ENCODE peak calls at places on chromosome 5, in four cellular contexts. One of them, this sample, is unnamed.

GRCh38 chr5:56319281-56320242 is 86.4 kb upstream of the ANKRD55 start:
- DNase-seq in CD8-positive, alpha-beta T cell: no peak
- DNase-seq in fibroblast of mammary gland: peak; percentile 76
- DNase-seq in right lobe of liver: no peak
- DNase-seq in this sample: no peak

GRCh38 chr5:53327811-53328331 is 152.6 kb upstream of the FST start:
- DNase-seq in CD8-positive, alpha-beta T cell: no peak
- DNase-seq in fibroblast of mammary gland: no peak
- DNase-seq in right lobe of liver: no peak
- DNase-seq in this sample: no peak

GRCh38 chr5:167511-167910 is 23.8 kb upstream of the LRRC14B start:
- DNase-seq in CD8-positive, alpha-beta T cell: no peak
- DNase-seq in fibroblast of mammary gland: no peak
- DNase-seq in right lobe of liver: no peak
- DNase-seq in this sample: no peak

GRCh38 chr5:112436139-112436538 is 17.1 kb upstream of the EPB41L4A start:
- DNase-seq in CD8-positive, alpha-beta T cell: no peak
- DNase-seq in fibroblast of mammary gland: no peak
- DNase-seq in right lobe of liver: no peak
- DNase-seq in this sample: no peak

GRCh38 chr5:42514759-42515158 is 91.5 kb downstream of the GHR start:
- DNase-seq in CD8-positive, alpha-beta T cell: no peak
- DNase-seq in fibroblast of mammary gland: no peak
- DNase-seq in right lobe of liver: no peak
- DNase-seq in this sample: no peak

GRCh38 chr5:179276838-179277395 is 68.3 kb downstream of the ADAMTS2 start:
- DNase-seq in CD8-positive, alpha-beta T cell: no peak
- DNase-seq in fibroblast of mammary gland: no peak
- DNase-seq in right lobe of liver: peak; percentile 34
- DNase-seq in this sample: no peak

GRCh38 chr5:93890657-93891056 is 149.3 kb upstream of the POU5F2 start:
- DNase-seq in CD8-positive, alpha-beta T cell: no peak
- DNase-seq in fibroblast of mammary gland: no peak
- DNase-seq in right lobe of liver: no peak
- DNase-seq in this sample: no peak

GRCh38 chr5:72515211-72515610 is 8.0 kb upstream of the ZNF366 start:
- DNase-seq in CD8-positive, alpha-beta T cell: no peak
- DNase-seq in fibroblast of mammary gland: no peak
- DNase-seq in right lobe of liver: no peak
- DNase-seq in this sample: no peak

GRCh38 chr5:93053825-93054224 is 527.2 kb downstream of the NR2F1-AS1 start:
- DNase-seq in CD8-positive, alpha-beta T cell: no peak
- DNase-seq in fibroblast of mammary gland: peak; percentile 50
- DNase-seq in right lobe of liver: no peak
- DNase-seq in this sample: no peak

GRCh38 chr5:52491071-52491828 is 296.5 kb upstream of the ITGA1 start:
- DNase-seq in CD8-positive, alpha-beta T cell: no peak
- DNase-seq in fibroblast of mammary gland: no peak
- DNase-seq in right lobe of liver: no peak
- DNase-seq in this sample: no peak

DNA sequence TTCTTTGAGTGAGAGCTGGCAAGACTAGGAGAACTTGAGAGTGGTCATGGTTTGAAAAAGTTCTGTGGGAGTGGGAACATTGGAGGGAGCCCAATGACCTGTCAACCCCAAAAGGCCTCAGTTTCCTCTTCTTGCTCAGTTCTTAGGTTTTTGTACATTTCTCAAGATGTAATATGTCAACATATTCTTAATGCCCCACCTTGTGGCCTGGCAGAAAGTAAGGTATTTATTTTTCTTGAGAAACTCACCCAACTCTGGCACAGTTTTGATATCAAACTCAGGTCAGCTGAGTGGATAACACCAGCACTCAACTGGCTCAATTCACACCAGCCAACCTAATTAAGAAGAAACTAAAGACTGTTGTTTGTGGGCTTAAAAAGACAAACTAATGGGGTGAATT is 123.0 kb upstream of the SLC27A6 start:
- DNase-seq in CD8-positive, alpha-beta T cell: no peak
- DNase-seq in fibroblast of mammary gland: no peak
- DNase-seq in right lobe of liver: no peak
- DNase-seq in this sample: no peak
- TF ChIP-seq CTCF in CD8-positive, alpha-beta T cell: no peak
- TF ChIP-seq CTCF in fibroblast of mammary gland: no peak
- TF ChIP-seq CTCF in right lobe of liver: no peak
- TF ChIP-seq CTCF in this sample: no peak

DNA sequence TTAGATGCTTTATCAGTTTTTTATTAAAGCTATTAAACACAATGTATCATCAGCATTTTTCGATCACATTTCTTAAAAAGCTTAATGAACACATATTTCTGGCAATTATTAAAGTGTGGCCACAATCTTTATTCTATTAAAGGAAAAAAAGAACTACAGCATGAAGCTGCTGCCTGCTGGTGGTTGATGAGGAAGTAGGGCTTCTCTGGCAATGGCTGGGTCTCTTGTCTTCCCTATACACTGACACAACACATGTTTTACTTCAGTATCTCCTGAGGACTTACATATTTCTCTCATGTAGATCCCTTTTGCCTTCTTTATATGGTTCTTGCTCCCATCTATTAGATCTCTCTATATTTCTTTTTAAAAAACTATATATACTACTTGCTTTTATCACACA is 590.7 kb downstream of the RAB3C start:
- DNase-seq in CD8-positive, alpha-beta T cell: no peak
- DNase-seq in fibroblast of mammary gland: peak; percentile 51
- DNase-seq in right lobe of liver: no peak
- DNase-seq in this sample: no peak
- TF ChIP-seq CTCF in CD8-positive, alpha-beta T cell: no peak
- TF ChIP-seq CTCF in fibroblast of mammary gland: peak; percentile 36
- TF ChIP-seq CTCF in right lobe of liver: no peak
- TF ChIP-seq CTCF in this sample: no peak

GRCh38 chr5:173010547-173011464 is 27.2 kb downstream of the ATP6V0E1 start:
- DNase-seq in CD8-positive, alpha-beta T cell: no peak
- DNase-seq in fibroblast of mammary gland: peak; percentile 38
- DNase-seq in right lobe of liver: peak; percentile 65
- DNase-seq in this sample: no peak
- TF ChIP-seq CTCF in CD8-positive, alpha-beta T cell: no peak
- TF ChIP-seq CTCF in fibroblast of mammary gland: peak; percentile 21
- TF ChIP-seq CTCF in right lobe of liver: peak; percentile 38
- TF ChIP-seq CTCF in this sample: peak; percentile 23

DNA sequence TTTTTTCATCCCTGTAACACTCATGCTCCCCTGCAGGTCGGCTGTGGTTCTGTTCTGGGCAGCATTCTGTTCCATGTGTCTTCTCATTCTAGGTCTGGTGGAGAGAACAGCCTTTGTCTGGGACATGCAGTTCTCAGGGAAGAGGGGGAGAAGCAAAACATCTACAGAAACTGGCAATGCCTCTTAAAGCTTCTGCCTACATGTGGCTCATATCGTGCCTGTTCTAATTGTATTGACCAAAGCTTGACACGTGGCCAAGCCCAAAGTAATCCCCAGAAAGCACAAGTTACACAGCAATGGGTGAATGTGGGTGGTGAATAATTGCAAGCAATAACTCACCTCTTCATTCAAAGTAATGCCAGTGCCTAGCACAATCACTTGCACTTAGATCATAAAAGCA is 218.2 kb upstream of the IL12B start:
- DNase-seq in CD8-positive, alpha-beta T cell: no peak
- DNase-seq in fibroblast of mammary gland: peak; percentile 41
- DNase-seq in right lobe of liver: no peak
- DNase-seq in this sample: no peak
- TF ChIP-seq CTCF in CD8-positive, alpha-beta T cell: no peak
- TF ChIP-seq CTCF in fibroblast of mammary gland: peak; percentile 7
- TF ChIP-seq CTCF in right lobe of liver: no peak
- TF ChIP-seq CTCF in this sample: no peak

DNA sequence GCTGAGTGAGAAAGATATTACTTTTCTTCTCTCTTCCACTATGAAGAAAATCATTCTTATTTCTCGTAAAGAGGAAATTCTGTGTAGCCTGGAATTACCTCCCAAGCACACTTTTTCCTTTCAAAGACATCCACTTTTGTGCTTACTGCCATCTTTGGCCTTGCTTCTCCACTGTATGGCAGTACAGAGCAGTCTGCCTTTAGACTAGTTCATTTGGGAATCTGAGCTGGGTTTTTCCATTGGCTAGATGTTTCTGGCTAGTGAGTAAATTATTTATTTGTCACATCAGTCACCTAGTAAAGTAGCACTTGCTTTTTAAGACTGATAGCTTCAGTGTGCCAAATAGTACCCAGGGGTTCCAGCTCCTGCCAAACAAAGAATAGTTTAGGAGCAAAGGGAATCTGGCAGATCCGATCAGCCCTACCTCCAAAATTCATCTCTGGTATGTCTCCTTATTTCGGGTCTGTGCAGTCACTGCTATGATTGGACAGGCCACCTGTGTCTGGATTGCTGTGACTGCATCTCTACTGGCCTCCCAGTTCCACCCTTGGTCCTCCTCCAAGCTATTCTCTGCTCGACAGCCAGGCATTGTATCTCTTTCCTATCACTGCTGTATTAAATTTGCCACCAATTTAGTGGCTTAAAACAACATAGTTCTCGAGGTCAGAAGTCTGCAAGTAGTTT is 97.6 kb downstream of the NUDT12 start:
- DNase-seq in CD8-positive, alpha-beta T cell: no peak
- DNase-seq in fibroblast of mammary gland: no peak
- DNase-seq in right lobe of liver: no peak
- DNase-seq in this sample: no peak
- TF ChIP-seq CTCF in CD8-positive, alpha-beta T cell: no peak
- TF ChIP-seq CTCF in fibroblast of mammary gland: peak; percentile 2
- TF ChIP-seq CTCF in right lobe of liver: no peak
- TF ChIP-seq CTCF in this sample: no peak

DNA sequence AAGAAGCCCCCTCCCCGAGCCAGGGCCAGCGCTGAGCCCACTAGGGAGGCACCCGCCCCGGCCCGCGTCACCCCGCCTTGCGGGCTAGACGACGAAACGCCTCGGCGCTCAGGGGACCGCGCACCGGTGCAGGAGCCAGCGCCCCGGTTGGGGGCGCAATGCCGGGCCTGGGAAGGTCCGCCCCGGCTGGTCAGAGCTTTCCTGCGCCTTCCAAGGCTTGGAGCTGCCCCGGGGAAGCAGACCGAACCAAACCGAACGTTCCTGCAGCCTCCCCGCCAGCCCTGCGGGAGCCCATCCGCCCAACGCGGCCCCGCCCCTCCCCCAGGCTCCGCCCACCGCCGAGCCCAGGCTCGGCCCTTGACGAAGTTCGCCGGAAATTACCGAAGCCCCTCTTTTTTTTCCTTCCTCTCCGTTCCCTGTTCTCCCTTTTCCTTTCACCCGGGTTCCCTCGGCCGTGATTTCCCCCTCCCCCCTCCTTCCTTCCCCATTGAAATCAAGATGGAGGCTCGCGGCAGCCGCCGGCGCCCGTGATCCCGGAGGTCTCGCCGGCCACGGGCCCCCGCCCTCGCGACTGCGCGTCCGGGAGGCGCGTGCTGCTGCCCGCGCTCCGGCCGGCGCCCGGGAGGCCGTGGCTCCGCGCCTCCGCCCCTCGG is at the start of gene TRIO:
- DNase-seq in CD8-positive, alpha-beta T cell: peak; percentile 32
- DNase-seq in fibroblast of mammary gland: peak; percentile 89
- DNase-seq in right lobe of liver: peak; percentile 91
- DNase-seq in this sample: peak; percentile 91
- TF ChIP-seq CTCF in CD8-positive, alpha-beta T cell: peak; percentile 31
- TF ChIP-seq CTCF in fibroblast of mammary gland: no peak
- TF ChIP-seq CTCF in right lobe of liver: peak; percentile 48
- TF ChIP-seq CTCF in this sample: peak; percentile 42